ENCODE peak calls at places on chromosomes 4 and X, in four cellular contexts. P is Caco-2, A is GM20000, V is dorsolateral prefrontal cortex. N is an unnamed sample.
A peak's percentile ranks its signal among the peaks of the same experiment; 100 is the strongest.

GRCh38 chr4:88531549-88531948 is 8.0 kb upstream of the PYURF start:
- DNase-seq in A (no peak), V (no peak), P (no peak), N (no peak)

GRCh38 chr4:146975535-146975934 is 29.9 kb upstream of the TTC29 start:
- DNase-seq in A (no peak), V (no peak), P (no peak), N (no peak)

GRCh38 chr4:169253904-169254303 is 16.9 kb downstream of the SH3RF1 start:
- DNase-seq in P (no peak), V (no peak), A (no peak), N (no peak)

GRCh38 chr4:118879409-118879808 is 9.2 kb upstream of the SYNPO2 start:
- DNase-seq in P (no peak), A (no peak), V (no peak), N (no peak)

GRCh38 chr4:84232311-84233095 is 266.6 kb downstream of the NKX6-1 start:
- DNase-seq in P (no peak), V (no peak), A (no peak), N (no peak)

GRCh38 chr4:5381981-5382441 is 326.3 kb downstream of the EVC2 start:
- DNase-seq in A (no peak), P (no peak), V (no peak), N (no peak)

GRCh38 chr4:188665466-188665865 is 526.2 kb downstream of the TRIML1 start:
- DNase-seq in A (no peak), V (no peak), P (no peak), N (no peak)

GRCh38 chr4:126727461-126727860 is 905.3 kb upstream of the INTU start:
- DNase-seq in A (no peak), V (no peak), P (no peak), N (no peak)

GRCh38 chr4:67886281-67886680 is 2.5 kb upstream of the TMPRSS11D start:
- DNase-seq in P (no peak), V (no peak), A (no peak), N (no peak)

GRCh38 chr4:20248155-20248558 is 3.5 kb upstream of the SLIT2 start:
- DNase-seq in V (no peak), P (peak; percentile 30), A (peak; percentile 34), N (no peak)

GRCh38 chr4:108030332-108030731 is 40.6 kb downstream of the HADH start:
- DNase-seq in V (no peak), P (peak; percentile 53), A (peak; percentile 66), N (no peak)
- TF ChIP-seq CTCF in V (peak; percentile 74), P (peak; percentile 60), A (peak; percentile 75), N (peak; percentile 79)

DNA sequence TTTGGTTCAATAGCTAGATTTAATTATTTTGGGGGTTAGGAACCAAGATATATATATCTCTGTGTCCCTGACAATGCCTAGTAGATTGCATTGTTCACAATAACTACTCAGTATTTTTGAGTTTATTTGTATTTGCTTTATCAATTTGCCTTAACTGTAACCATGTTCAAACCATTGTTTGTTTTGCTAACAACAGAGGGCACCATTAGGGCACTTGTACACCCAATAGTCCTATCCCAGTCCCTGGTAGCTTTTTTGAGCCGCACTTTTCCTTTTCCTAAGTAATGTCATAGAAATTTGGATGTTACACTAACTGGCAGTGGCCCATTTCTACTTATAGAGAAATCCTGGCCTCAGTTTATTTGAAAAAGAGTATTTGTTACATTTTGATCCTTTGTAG is 582 bp upstream of the KLHL5 start:
- DNase-seq in P (no peak), A (no peak), V (no peak), N (no peak)
- TF ChIP-seq CTCF in P (no peak), A (no peak), V (no peak), N (no peak)

GRCh38 chrX:141278306-141278705 is 36.0 kb upstream of the SPANXC start:
- DNase-seq in A (no peak), V (no peak), P (no peak), N (no peak)
- TF ChIP-seq CTCF in A (no peak), V (peak; percentile 73), P (no peak), N (peak; percentile 78)

GRCh38 chrX:16807548-16807947 is 21.3 kb downstream of the TXLNG start:
- DNase-seq in A (no peak), V (no peak), P (no peak), N (no peak)
- TF ChIP-seq CTCF in A (no peak), V (peak; percentile 16), P (no peak), N (peak; percentile 71)

GRCh38 chrX:106964290-106964689 is 35.7 kb downstream of the MORC4 start:
- DNase-seq in V (no peak), P (no peak), A (no peak), N (no peak)

GRCh38 chrX:106955004-106955772 is 35.0 kb downstream of the CLDN2 start:
- DNase-seq in A (no peak), P (peak; percentile 26), V (no peak), N (no peak)

GRCh38 chrX:106963111-106963510 is 36.9 kb downstream of the MORC4 start:
- DNase-seq in P (no peak), A (no peak), V (no peak), N (no peak)

GRCh38 chrX:106957856-106958255 is 37.7 kb downstream of the CLDN2 start:
- DNase-seq in A (no peak), V (no peak), P (no peak), N (no peak)

DNA sequence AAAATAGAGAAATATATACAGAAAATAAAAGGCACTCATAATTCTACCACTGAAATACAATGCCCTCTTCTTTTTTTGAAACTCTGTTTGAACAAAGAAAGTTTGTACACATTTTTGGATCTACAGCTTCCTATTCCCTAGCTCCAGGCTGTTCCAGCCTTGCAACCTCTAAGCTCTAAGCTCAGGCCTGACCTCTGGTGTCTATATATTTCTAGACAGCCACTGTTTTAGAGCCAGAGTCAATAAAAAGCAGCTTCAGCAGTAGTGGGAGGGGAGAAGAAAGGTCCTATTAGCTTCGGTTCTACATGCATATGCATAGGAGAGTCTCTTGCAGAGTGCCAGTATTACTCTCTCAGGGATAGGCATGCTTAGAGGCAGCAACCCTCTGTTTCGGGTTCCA is 39.7 kb downstream of the CLDN2 start:
- DNase-seq in A (no peak), P (peak; percentile 49), V (no peak), N (no peak)
- TF ChIP-seq CTCF in A (no peak), P (peak; percentile 23), V (peak; percentile 42), N (peak; percentile 71)

DNA sequence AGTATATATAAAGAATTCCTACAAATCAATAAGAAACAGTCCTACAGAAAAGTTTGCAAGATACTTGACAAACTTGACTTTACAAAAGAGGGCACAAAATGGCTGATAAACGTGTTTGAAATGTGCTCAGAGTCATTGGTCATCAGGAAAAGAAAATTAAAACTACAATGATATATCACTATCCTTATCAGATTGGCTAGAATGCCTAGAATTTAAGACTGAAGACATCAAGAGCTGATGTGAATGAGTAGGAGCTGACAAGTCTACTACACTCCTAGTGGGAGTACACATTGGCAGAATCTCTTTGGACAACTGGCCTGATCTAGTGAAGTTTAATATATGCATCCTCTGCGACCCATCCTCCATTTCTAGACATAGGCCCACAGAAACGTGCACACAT is 10.3 kb upstream of the DCTD start:
- DNase-seq in A (no peak), V (no peak), P (no peak), N (no peak)
- TF ChIP-seq CTCF in A (no peak), V (no peak), P (no peak), N (no peak)